ENCODE peak calls at places on chromosomes 12 and 14, in five cellular contexts. Y is HCT116, K is H1, R is K562, D is HepG2. N is an unnamed sample.

GRCh38 chr12:53950441-53950781 is 4.3 kb upstream of the HOXC12 start:
- DNase-seq in Y (no peak), K (no peak), R (peak; percentile 35), D (no peak), N (no peak)

GRCh38 chr12:11568155-11568761 is 81.2 kb upstream of the ETV6 start:
- DNase-seq in Y (no peak), K (no peak), R (no peak), D (no peak), N (no peak)

GRCh38 chr14:81329640-81330385 is 70.3 kb downstream of the STON2 start:
- DNase-seq in Y (no peak), K (no peak), R (no peak), D (no peak), N (no peak)

GRCh38 chr12:123148223-123148622 is 2.7 kb downstream of the PITPNM2 start:
- DNase-seq in Y (no peak), K (no peak), R (no peak), D (no peak), N (no peak)

GRCh38 chr14:100530270-100531072 is 56.7 kb downstream of the BEGAIN start:
- DNase-seq in Y (no peak), K (no peak), R (peak; percentile 1), D (no peak), N (no peak)

GRCh38 chr12:107917912-107918800 is 143.7 kb downstream of the ASCL4 start:
- DNase-seq in Y (peak; percentile 32), K (peak; percentile 21), R (peak; percentile 27), D (peak; percentile 23), N (no peak)

GRCh38 chr12:114166360-114166759 is 200.2 kb upstream of the RBM19 start:
- DNase-seq in Y (peak; percentile 24), K (peak; percentile 38), R (peak; percentile 47), D (peak; percentile 9), N (no peak)

GRCh38 chr14:64293976-64294671 is at the start of gene ESR2:
- DNase-seq in Y (no peak), K (peak; percentile 3), R (peak; percentile 22), D (no peak), N (no peak)

GRCh38 chr14:51211149-51211548 is 28.9 kb upstream of the TMX1 start:
- DNase-seq in Y (no peak), K (no peak), R (no peak), D (no peak), N (no peak)

GRCh38 chr12:3792623-3793288 is 39.8 kb upstream of the CRACR2A start:
- DNase-seq in Y (no peak), K (no peak), R (no peak), D (peak; percentile 5), N (no peak)

GRCh38 chr12:20946732-20947131 is 136.2 kb downstream of the SLCO1B3 start:
- DNase-seq in Y (peak; percentile 6), K (no peak), R (peak; percentile 6), D (peak; percentile 1), N (no peak)

GRCh38 chr12:65189028-65189718 is 19.8 kb downstream of the LEMD3 start:
- DNase-seq in Y (no peak), K (no peak), R (no peak), D (no peak), N (no peak)

GRCh38 chr14:51157012-51157411 is 62.1 kb upstream of the TRIM9 start:
- DNase-seq in Y (peak; percentile 16), K (no peak), R (no peak), D (peak; percentile 10), N (no peak)

GRCh38 chr14:38129705-38130104 is 78.0 kb upstream of the SSTR1 start:
- DNase-seq in Y (no peak), K (no peak), R (no peak), D (no peak), N (no peak)

GRCh38 chr14:39755269-39755878 is 323.1 kb upstream of the FBXO33 start:
- DNase-seq in Y (no peak), K (no peak), R (no peak), D (no peak), N (no peak)

GRCh38 chr12:2156333-2156732 is 103.5 kb downstream of the CACNA1C start:
- DNase-seq in Y (no peak), K (no peak), R (no peak), D (no peak), N (no peak)

GRCh38 chr12:53060064-53060720 is 10.3 kb downstream of the TNS2 start:
- DNase-seq in Y (no peak), K (no peak), R (no peak), D (no peak), N (no peak)

GRCh38 chr12:47349770-47350408 is 270.1 kb upstream of the AMIGO2 start:
- DNase-seq in Y (no peak), K (no peak), R (no peak), D (no peak), N (no peak)

GRCh38 chr12:65740873-65741600 is 83.2 kb upstream of the HMGA2 start:
- DNase-seq in Y (no peak), K (no peak), R (peak; percentile 82), D (peak; percentile 69), N (no peak)

GRCh38 chr12:128792398-128792797 is 31.4 kb downstream of the SLC15A4 start:
- DNase-seq in Y (no peak), K (no peak), R (no peak), D (no peak), N (no peak)

DNA sequence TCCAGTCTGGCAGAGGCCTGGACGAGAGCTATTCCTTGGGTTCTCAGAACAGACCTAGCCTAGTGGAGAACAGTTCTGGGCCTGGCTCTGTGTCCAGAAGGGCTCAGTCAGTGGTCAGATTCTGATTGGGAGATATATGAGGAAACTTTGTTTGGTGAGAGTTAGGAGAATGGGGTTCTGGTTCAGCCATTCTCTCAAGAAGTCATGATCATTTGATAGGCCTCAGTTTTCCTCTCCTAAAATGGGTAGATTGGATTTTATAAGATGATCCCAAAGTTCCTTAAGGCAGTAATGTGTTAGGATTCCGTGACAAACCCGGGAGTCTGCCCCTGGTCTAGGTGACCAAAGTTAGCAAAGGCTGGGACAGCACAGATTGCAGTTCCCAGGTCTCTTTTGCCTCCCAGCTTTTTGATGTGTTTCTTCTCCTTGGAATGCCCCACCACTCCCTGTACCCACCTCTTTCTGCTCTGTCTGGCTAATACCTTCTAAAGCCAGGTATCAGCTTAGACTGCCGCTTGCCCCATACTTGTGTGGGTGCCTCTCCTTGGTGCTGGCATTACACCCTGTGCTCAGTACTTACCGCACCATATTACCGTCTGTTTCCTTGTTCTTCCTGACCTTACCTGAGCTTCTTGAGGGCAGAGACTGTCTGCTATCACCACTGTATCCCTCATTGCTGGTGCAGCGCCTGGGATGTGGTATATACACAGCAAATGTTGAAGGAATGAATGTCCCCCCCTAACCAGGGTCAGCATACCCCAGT is 25.5 kb downstream of the SUSD6 start:
- DNase-seq in Y (no peak), K (no peak), R (no peak), D (no peak), N (no peak)
- TF ChIP-seq SRF in Y (no peak), K (no peak), R (no peak), D (no peak), N (no peak)

GRCh38 chr14:77301103-77301502 is 19.6 kb downstream of the POMT2 start:
- DNase-seq in Y (peak; percentile 68), K (peak; percentile 83), R (peak; percentile 60), D (peak; percentile 75), N (no peak)
- TF ChIP-seq SRF in Y (no peak), K (no peak), R (no peak), D (no peak), N (no peak)

DNA sequence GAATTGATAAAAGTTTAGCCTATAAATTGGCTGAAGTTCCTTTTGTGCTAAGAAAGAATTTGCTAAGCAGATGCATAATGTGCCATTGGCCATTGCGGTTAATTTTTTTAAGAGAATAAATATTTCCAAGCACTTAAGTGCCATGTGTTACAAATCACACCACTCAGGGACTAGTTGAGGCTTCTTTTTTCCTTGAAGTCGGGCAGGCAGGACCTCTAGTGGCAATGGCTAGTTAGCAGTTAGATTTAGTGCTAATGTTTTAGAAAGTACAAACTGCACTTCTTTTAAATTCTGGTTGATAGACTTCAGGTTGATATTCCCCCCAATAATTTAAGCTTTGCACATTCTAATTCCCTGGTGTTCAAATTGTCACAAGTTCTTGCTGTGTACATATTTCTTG is 294.3 kb downstream of the APAF1 start:
- DNase-seq in Y (peak; percentile 22), K (no peak), R (no peak), D (peak; percentile 2), N (no peak)
- TF ChIP-seq SRF in Y (no peak), K (no peak), R (no peak), D (no peak), N (no peak)

GRCh38 chr14:68740798-68741480 is 51.9 kb downstream of the ZFP36L1 start:
- DNase-seq in Y (no peak), K (no peak), R (peak; percentile 36), D (no peak), N (no peak)

GRCh38 chr14:68744613-68745012 is 48.3 kb downstream of the ZFP36L1 start:
- DNase-seq in Y (no peak), K (no peak), R (no peak), D (no peak), N (no peak)

GRCh38 chr14:68741481-68741799 is 51.4 kb downstream of the ZFP36L1 start:
- DNase-seq in Y (no peak), K (no peak), R (no peak), D (no peak), N (no peak)

GRCh38 chr14:68739701-68740100 is 53.2 kb downstream of the ZFP36L1 start:
- DNase-seq in Y (no peak), K (no peak), R (peak; percentile 58), D (no peak), N (no peak)

DNA sequence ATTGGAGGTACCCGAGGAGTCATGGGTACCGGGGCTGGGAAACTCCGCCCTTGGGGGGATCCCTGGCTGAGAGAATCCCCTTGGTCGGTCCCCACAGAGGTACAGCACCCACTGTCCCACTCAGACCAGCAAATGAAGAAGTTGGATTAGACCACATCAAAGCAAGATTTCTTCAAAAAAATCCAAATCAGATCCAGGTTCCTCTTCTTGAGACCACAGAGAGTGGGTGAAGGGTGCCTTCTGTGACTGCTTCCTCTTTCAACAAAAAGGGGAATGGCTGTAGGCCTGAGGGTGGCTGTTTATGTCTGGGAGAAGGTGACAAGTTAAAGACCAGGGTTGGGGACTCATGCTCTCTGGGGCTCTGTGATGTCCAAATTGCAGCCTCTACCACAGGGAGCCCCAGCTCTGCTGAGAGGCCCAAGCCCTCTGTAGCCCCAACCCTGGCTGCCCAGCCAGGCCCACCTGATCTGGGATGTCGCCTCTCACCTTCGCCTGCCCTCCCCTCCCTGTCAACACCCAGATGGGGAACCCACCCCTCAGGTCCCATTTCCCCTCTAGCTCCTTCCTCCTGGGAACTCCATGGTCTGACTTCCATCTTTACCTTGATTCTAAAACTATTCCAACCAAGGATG is 50.9 kb downstream of the ZFP36L1 start:
- DNase-seq in Y (no peak), K (no peak), R (no peak), D (no peak), N (peak; percentile 93)
- TF ChIP-seq SRF in Y (no peak), K (no peak), R (no peak), D (no peak), N (peak; percentile 57)

DNA sequence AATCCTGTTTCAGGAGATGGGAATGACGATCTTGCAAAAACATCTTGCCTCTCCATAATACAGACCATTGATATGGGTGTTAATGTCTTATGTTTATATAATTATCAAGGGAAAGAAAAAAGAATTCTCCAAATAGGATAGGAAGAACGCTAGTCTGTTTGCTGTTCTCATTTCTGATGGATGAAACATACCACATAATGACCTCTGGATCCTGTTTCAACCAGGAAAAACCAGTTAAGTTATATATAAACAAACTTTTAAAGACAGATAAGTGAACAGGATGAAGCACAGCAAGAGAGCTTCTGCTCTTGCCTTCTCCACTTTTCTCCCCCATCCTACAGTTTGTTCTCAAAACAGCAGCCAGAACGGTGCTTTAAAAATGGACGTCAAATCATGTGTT is 27.8 kb downstream of the COQ6 start:
- DNase-seq in Y (no peak), K (no peak), R (no peak), D (no peak), N (no peak)
- TF ChIP-seq SRF in Y (no peak), K (no peak), R (no peak), D (no peak), N (no peak)

N was measured in GM12878.